ENCODE peak calls at places on chromosome X, in nine cellular contexts. K, C, D, T, V, Z, X, J and F are unnamed samples.

GRCh38 chrX:154374361-154375155 is at the start of gene FLNA:
- DNase-seq in X (no peak), V (no peak), T (no peak), Z (no peak), J (no peak), K (no peak), D (no peak), C (no peak), F (no peak)

GRCh38 chrX:20116575-20117240 is at the start of gene MAP7D2:
- DNase-seq in T (no peak), K (no peak), J (no peak), C (no peak), Z (no peak), V (no peak), X (no peak), D (no peak), F (peak; percentile 21)

GRCh38 chrX:46838974-46839480 is 2.2 kb downstream of the RP2 start:
- DNase-seq in K (peak; percentile 6), D (no peak), Z (no peak), X (no peak), J (no peak), V (no peak), T (no peak), C (no peak), F (no peak)

GRCh38 chrX:151698485-151698884 is 3.2 kb downstream of the PRRG3 start:
- DNase-seq in T (no peak), X (no peak), J (no peak), K (no peak), Z (no peak), C (no peak), V (no peak), D (peak; percentile 50), F (no peak)

GRCh38 chrX:10507181-10507580 is 113.2 kb downstream of the MID1 start:
- DNase-seq in D (no peak), C (no peak), V (no peak), X (no peak), K (no peak), Z (no peak), J (no peak), T (no peak), F (no peak)

GRCh38 chrX:101347859-101348451 is 587 bp downstream of the TIMM8A start:
- DNase-seq in V (no peak), Z (no peak), X (peak; percentile 1), J (no peak), T (no peak), C (no peak), D (no peak), K (peak; percentile 1), F (no peak)

GRCh38 chrX:11787564-11787963 is 29.5 kb downstream of the MSL3 start:
- DNase-seq in D (peak; percentile 80), J (peak; percentile 50), K (peak; percentile 4), T (peak; percentile 38), Z (no peak), X (peak; percentile 21), C (peak; percentile 60), V (peak; percentile 59), F (peak; percentile 65)

GRCh38 chrX:15382809-15383208 is 1.4 kb downstream of the VEGFD start:
- DNase-seq in D (no peak), J (no peak), X (no peak), T (no peak), V (no peak), K (no peak), Z (no peak), C (no peak), F (no peak)

GRCh38 chrX:3962511-3963350 is 249.3 kb upstream of the PRKX start:
- DNase-seq in Z (no peak), C (no peak), V (no peak), D (no peak), J (no peak), X (no peak), K (peak; percentile 0), T (no peak), F (no peak)

GRCh38 chrX:138886769-138887168 is 175.3 kb upstream of the FGF13 start:
- DNase-seq in V (no peak), X (no peak), C (no peak), K (no peak), Z (no peak), D (no peak), T (no peak), J (no peak), F (no peak)

GRCh38 chrX:132636080-132636479 is 147.2 kb upstream of the MBNL3 start:
- DNase-seq in V (no peak), X (no peak), Z (no peak), D (no peak), C (no peak), T (no peak), J (no peak), K (peak; percentile 0), F (no peak)

GRCh38 chrX:30230395-30230794 is at the start of gene MAGEB3:
- DNase-seq in X (no peak), C (no peak), T (no peak), K (no peak), V (no peak), J (no peak), D (no peak), Z (no peak), F (no peak)

GRCh38 chrX:140709421-140709846 is at the start of gene LINC00632:
- DNase-seq in D (no peak), T (no peak), C (no peak), X (no peak), J (no peak), Z (no peak), K (no peak), V (no peak), F (no peak)

GRCh38 chrX:132532097-132532496 is 43.3 kb upstream of the MBNL3 start:
- DNase-seq in K (no peak), D (no peak), X (no peak), T (no peak), V (no peak), Z (no peak), C (no peak), J (no peak), F (no peak)

GRCh38 chrX:132592880-132593279 is 104.0 kb upstream of the MBNL3 start:
- DNase-seq in D (no peak), J (no peak), Z (no peak), K (peak; percentile 1), X (no peak), T (no peak), V (no peak), C (no peak), F (no peak)

GRCh38 chrX:54494970-54495813 is 842 bp downstream of the FGD1 start:
- DNase-seq in Z (no peak), X (no peak), C (peak; percentile 34), V (no peak), D (peak; percentile 82), J (no peak), T (no peak), K (peak; percentile 19), F (no peak)